ENCODE peak calls at places on chromosomes 13 and 19, in eight cellular contexts. One of them, this sample, is unnamed. For H3K36me3, the result is how much of the 10 kb centered on the place peaks cover.

GRCh38 chr19:18636969-18637629 is at the start of gene KLHL26:
- DNase-seq in adrenal gland: no peak
- DNase-seq in prostate gland: no peak
- DNase-seq in endodermal cell: no peak
- DNase-seq in IMR-90: no peak
- DNase-seq in CD8-positive, alpha-beta memory T cell: no peak
- DNase-seq in cardiac muscle cell: no peak
- DNase-seq in thoracic aorta: no peak
- DNase-seq in this sample: no peak

GRCh38 chr19:52987221-52987620 is 24.5 kb upstream of the ZNF816 start:
- DNase-seq in thoracic aorta: no peak
- DNase-seq in prostate gland: no peak
- DNase-seq in IMR-90: no peak
- DNase-seq in cardiac muscle cell: no peak
- DNase-seq in adrenal gland: no peak
- DNase-seq in endodermal cell: no peak
- DNase-seq in CD8-positive, alpha-beta memory T cell: no peak
- DNase-seq in this sample: no peak

GRCh38 chr19:48341006-48341405 is 15.7 kb downstream of the EMP3 start:
- DNase-seq in thoracic aorta: no peak
- DNase-seq in prostate gland: no peak
- DNase-seq in cardiac muscle cell: no peak
- DNase-seq in IMR-90: peak
- DNase-seq in CD8-positive, alpha-beta memory T cell: no peak
- DNase-seq in adrenal gland: peak
- DNase-seq in endodermal cell: no peak
- DNase-seq in this sample: no peak

GRCh38 chr13:96816261-96816660 is 178.0 kb downstream of the OXGR1 start:
- DNase-seq in CD8-positive, alpha-beta memory T cell: no peak
- DNase-seq in cardiac muscle cell: peak
- DNase-seq in prostate gland: no peak
- DNase-seq in thoracic aorta: peak
- DNase-seq in adrenal gland: peak
- DNase-seq in IMR-90: no peak
- DNase-seq in endodermal cell: no peak
- DNase-seq in this sample: no peak

GRCh38 chr13:30791354-30791921 is 56.1 kb downstream of the ALOX5AP start:
- DNase-seq in cardiac muscle cell: peak
- DNase-seq in IMR-90: peak
- DNase-seq in CD8-positive, alpha-beta memory T cell: no peak
- DNase-seq in prostate gland: no peak
- DNase-seq in thoracic aorta: no peak
- DNase-seq in adrenal gland: no peak
- DNase-seq in endodermal cell: no peak
- DNase-seq in this sample: no peak

GRCh38 chr19:498591-498950 is 2.3 kb downstream of the MADCAM1 start:
- DNase-seq in IMR-90: no peak
- DNase-seq in CD8-positive, alpha-beta memory T cell: no peak
- DNase-seq in thoracic aorta: no peak
- DNase-seq in cardiac muscle cell: no peak
- DNase-seq in adrenal gland: no peak
- DNase-seq in endodermal cell: no peak
- DNase-seq in prostate gland: no peak
- DNase-seq in this sample: no peak

GRCh38 chr13:35191883-35192282 is 249.8 kb downstream of the NBEA start:
- DNase-seq in adrenal gland: no peak
- DNase-seq in endodermal cell: no peak
- DNase-seq in cardiac muscle cell: no peak
- DNase-seq in CD8-positive, alpha-beta memory T cell: no peak
- DNase-seq in IMR-90: no peak
- DNase-seq in thoracic aorta: no peak
- DNase-seq in prostate gland: no peak
- DNase-seq in this sample: no peak

GRCh38 chr13:101433895-101434294 is 17.6 kb upstream of the NALCN start:
- DNase-seq in thoracic aorta: no peak
- DNase-seq in cardiac muscle cell: no peak
- DNase-seq in prostate gland: no peak
- DNase-seq in endodermal cell: no peak
- DNase-seq in CD8-positive, alpha-beta memory T cell: no peak
- DNase-seq in IMR-90: no peak
- DNase-seq in adrenal gland: no peak
- DNase-seq in this sample: no peak

GRCh38 chr13:59531571-59532091 is 632.1 kb downstream of the DIAPH3 start:
- DNase-seq in IMR-90: peak
- DNase-seq in CD8-positive, alpha-beta memory T cell: no peak
- DNase-seq in adrenal gland: peak
- DNase-seq in endodermal cell: peak
- DNase-seq in thoracic aorta: peak
- DNase-seq in prostate gland: peak
- DNase-seq in cardiac muscle cell: peak
- DNase-seq in this sample: peak

GRCh38 chr13:50392977-50393376 is 377.7 kb downstream of the KCNRG start:
- DNase-seq in prostate gland: no peak
- DNase-seq in IMR-90: no peak
- DNase-seq in cardiac muscle cell: no peak
- DNase-seq in endodermal cell: no peak
- DNase-seq in thoracic aorta: no peak
- DNase-seq in adrenal gland: no peak
- DNase-seq in CD8-positive, alpha-beta memory T cell: no peak
- DNase-seq in this sample: no peak

GRCh38 chr19:10961763-10962536 is 1.1 kb downstream of the SMARCA4 start:
- DNase-seq in prostate gland: no peak
- DNase-seq in adrenal gland: no peak
- DNase-seq in cardiac muscle cell: no peak
- DNase-seq in IMR-90: peak
- DNase-seq in thoracic aorta: no peak
- DNase-seq in endodermal cell: no peak
- DNase-seq in CD8-positive, alpha-beta memory T cell: no peak
- DNase-seq in this sample: no peak

GRCh38 chr13:95524270-95524901 is 28.1 kb upstream of the CLDN10 start:
- DNase-seq in cardiac muscle cell: peak
- DNase-seq in thoracic aorta: no peak
- DNase-seq in adrenal gland: no peak
- DNase-seq in IMR-90: no peak
- DNase-seq in endodermal cell: no peak
- DNase-seq in prostate gland: no peak
- DNase-seq in CD8-positive, alpha-beta memory T cell: no peak
- DNase-seq in this sample: no peak

GRCh38 chr19:12982648-12983047 is 12.6 kb upstream of the NFIX start:
- DNase-seq in cardiac muscle cell: no peak
- DNase-seq in endodermal cell: no peak
- DNase-seq in IMR-90: no peak
- DNase-seq in adrenal gland: no peak
- DNase-seq in prostate gland: no peak
- DNase-seq in thoracic aorta: no peak
- DNase-seq in CD8-positive, alpha-beta memory T cell: no peak
- DNase-seq in this sample: no peak

GRCh38 chr13:35714588-35714987 is 238.1 kb upstream of the MAB21L1 start:
- DNase-seq in cardiac muscle cell: no peak
- DNase-seq in CD8-positive, alpha-beta memory T cell: no peak
- DNase-seq in adrenal gland: no peak
- DNase-seq in IMR-90: no peak
- DNase-seq in prostate gland: no peak
- DNase-seq in endodermal cell: peak
- DNase-seq in thoracic aorta: no peak
- DNase-seq in this sample: no peak

GRCh38 chr19:979318-979741 is 4.8 kb upstream of the WDR18 start:
- DNase-seq in endodermal cell: no peak
- DNase-seq in CD8-positive, alpha-beta memory T cell: no peak
- DNase-seq in thoracic aorta: no peak
- DNase-seq in IMR-90: no peak
- DNase-seq in adrenal gland: no peak
- DNase-seq in cardiac muscle cell: no peak
- DNase-seq in prostate gland: no peak
- DNase-seq in this sample: no peak

GRCh38 chr19:16293133-16294085 is 31.2 kb upstream of the KLF2 start:
- DNase-seq in cardiac muscle cell: peak
- DNase-seq in CD8-positive, alpha-beta memory T cell: no peak
- DNase-seq in thoracic aorta: peak
- DNase-seq in IMR-90: peak
- DNase-seq in endodermal cell: no peak
- DNase-seq in adrenal gland: peak
- DNase-seq in prostate gland: peak
- DNase-seq in this sample: peak

GRCh38 chr13:86684402-86684801 is 885.2 kb upstream of the SLITRK6 start:
- DNase-seq in adrenal gland: no peak
- DNase-seq in thoracic aorta: no peak
- DNase-seq in IMR-90: no peak
- DNase-seq in cardiac muscle cell: no peak
- DNase-seq in CD8-positive, alpha-beta memory T cell: no peak
- DNase-seq in endodermal cell: no peak
- DNase-seq in prostate gland: no peak
- DNase-seq in this sample: no peak

DNA sequence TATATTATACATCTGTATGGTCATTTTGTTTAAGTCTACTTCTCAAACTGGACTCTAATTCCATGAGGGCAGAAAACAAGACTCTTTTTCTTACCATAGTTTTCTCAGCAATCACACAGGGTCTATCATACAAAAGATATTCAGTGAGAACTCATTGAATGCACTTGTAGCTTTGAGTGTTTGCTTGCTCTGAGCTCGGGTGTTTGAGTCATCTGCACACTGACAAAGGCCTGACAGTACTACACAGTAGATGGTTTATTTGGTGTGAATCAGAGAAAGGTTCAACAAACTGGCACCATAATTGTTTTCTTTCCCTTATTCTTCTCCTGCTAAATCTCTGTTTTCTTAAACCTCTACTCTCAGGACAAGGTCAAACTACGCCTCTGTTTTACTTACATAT is 586.4 kb downstream of the LMO7 start:
- DNase-seq in IMR-90: peak
- DNase-seq in CD8-positive, alpha-beta memory T cell: no peak
- DNase-seq in prostate gland: no peak
- DNase-seq in thoracic aorta: no peak
- DNase-seq in adrenal gland: no peak
- DNase-seq in endodermal cell: no peak
- DNase-seq in cardiac muscle cell: no peak
- DNase-seq in this sample: no peak
- H3K36me3 ChIP-seq in IMR-90: under half
- H3K36me3 ChIP-seq in CD8-positive, alpha-beta memory T cell: under half
- H3K36me3 ChIP-seq in prostate gland: under half
- H3K36me3 ChIP-seq in thoracic aorta: under half
- H3K36me3 ChIP-seq in adrenal gland: under half
- H3K36me3 ChIP-seq in endodermal cell: under half
- H3K36me3 ChIP-seq in cardiac muscle cell: under half
- H3K36me3 ChIP-seq in this sample: under half

DNA sequence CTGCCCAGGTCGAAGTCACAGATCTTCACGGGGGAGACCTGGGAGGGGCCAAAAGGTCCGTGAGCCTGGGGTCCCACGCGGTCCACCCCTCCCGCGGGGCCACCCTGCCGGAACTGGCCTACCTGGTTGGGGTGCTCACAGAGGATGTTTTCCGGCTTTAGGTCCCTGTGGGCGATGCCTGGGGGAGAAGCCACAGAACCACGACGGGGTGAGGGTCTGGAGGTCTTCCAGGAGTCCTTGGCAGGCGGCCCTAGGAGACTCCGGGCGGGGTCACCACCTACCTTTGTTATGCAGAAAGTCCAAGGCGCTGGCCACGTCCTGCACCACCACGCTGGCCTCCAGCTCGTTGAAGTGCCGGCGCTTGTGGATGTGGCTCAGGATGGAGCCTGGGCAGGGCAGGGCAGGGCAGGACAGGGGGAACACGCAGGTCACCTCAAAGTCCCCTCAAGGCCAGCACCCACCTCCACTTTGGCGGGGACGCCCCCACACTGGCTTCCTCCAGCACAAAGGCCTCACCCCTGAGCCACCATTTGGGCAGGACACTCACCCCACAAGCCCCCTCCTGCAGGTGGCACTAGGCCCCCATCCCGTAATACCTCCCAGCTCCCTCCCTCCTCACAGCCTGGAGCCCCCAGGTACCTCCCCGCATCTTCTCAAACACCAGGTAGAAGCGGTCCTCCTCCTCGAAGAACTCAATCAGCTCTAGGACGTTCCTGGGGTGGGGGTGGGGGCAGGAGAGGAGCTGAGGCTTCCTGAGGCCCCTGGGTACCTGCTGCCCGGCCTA is 8.4 kb downstream of the MKNK2 start:
- DNase-seq in prostate gland: no peak
- DNase-seq in CD8-positive, alpha-beta memory T cell: no peak
- DNase-seq in endodermal cell: no peak
- DNase-seq in IMR-90: no peak
- DNase-seq in adrenal gland: no peak
- DNase-seq in thoracic aorta: no peak
- DNase-seq in cardiac muscle cell: peak
- DNase-seq in this sample: peak
- H3K36me3 ChIP-seq in prostate gland: under half
- H3K36me3 ChIP-seq in CD8-positive, alpha-beta memory T cell: under half
- H3K36me3 ChIP-seq in endodermal cell: under half
- H3K36me3 ChIP-seq in IMR-90: half or more
- H3K36me3 ChIP-seq in adrenal gland: under half
- H3K36me3 ChIP-seq in thoracic aorta: half or more
- H3K36me3 ChIP-seq in cardiac muscle cell: under half
- H3K36me3 ChIP-seq in this sample: under half

GRCh38 chr19:51195616-51196015 is 29.3 kb upstream of the CD33 start:
- DNase-seq in prostate gland: no peak
- DNase-seq in endodermal cell: no peak
- DNase-seq in cardiac muscle cell: no peak
- DNase-seq in IMR-90: no peak
- DNase-seq in adrenal gland: no peak
- DNase-seq in thoracic aorta: no peak
- DNase-seq in CD8-positive, alpha-beta memory T cell: no peak
- DNase-seq in this sample: no peak
- H3K36me3 ChIP-seq in prostate gland: under half
- H3K36me3 ChIP-seq in endodermal cell: under half
- H3K36me3 ChIP-seq in cardiac muscle cell: under half
- H3K36me3 ChIP-seq in IMR-90: under half
- H3K36me3 ChIP-seq in adrenal gland: under half
- H3K36me3 ChIP-seq in thoracic aorta: under half
- H3K36me3 ChIP-seq in CD8-positive, alpha-beta memory T cell: under half
- H3K36me3 ChIP-seq in this sample: under half

GRCh38 chr19:32350492-32350891 is 5.1 kb downstream of the ZNF507 start:
- DNase-seq in CD8-positive, alpha-beta memory T cell: no peak
- DNase-seq in prostate gland: no peak
- DNase-seq in endodermal cell: no peak
- DNase-seq in thoracic aorta: no peak
- DNase-seq in adrenal gland: no peak
- DNase-seq in IMR-90: no peak
- DNase-seq in cardiac muscle cell: no peak
- DNase-seq in this sample: no peak
- H3K36me3 ChIP-seq in CD8-positive, alpha-beta memory T cell: under half
- H3K36me3 ChIP-seq in prostate gland: under half
- H3K36me3 ChIP-seq in endodermal cell: half or more
- H3K36me3 ChIP-seq in thoracic aorta: under half
- H3K36me3 ChIP-seq in adrenal gland: under half
- H3K36me3 ChIP-seq in IMR-90: under half
- H3K36me3 ChIP-seq in cardiac muscle cell: under half
- H3K36me3 ChIP-seq in this sample: under half

DNA sequence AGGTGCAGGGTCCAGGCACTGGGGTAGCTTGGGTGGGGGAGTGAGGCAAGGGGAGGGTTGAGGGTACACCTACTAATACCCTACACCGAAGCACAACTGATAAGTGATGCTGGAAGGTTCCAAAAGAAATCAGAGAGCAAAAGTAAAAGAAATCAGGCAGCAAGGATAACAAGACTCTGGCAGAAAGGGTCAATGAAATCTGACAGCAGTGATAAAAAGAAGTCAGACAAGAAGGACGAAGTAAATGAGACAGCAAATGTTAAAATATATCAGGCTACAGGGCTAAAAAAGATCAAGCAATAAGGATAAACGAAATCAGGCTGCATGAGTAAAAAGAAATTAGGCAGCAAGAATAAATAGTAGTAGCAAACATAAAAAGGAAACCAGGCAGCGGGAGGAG is 4.7 kb downstream of the LRFN3 start:
- DNase-seq in endodermal cell: no peak
- DNase-seq in CD8-positive, alpha-beta memory T cell: no peak
- DNase-seq in adrenal gland: no peak
- DNase-seq in IMR-90: no peak
- DNase-seq in prostate gland: no peak
- DNase-seq in thoracic aorta: no peak
- DNase-seq in cardiac muscle cell: no peak
- DNase-seq in this sample: no peak
- H3K36me3 ChIP-seq in endodermal cell: under half
- H3K36me3 ChIP-seq in CD8-positive, alpha-beta memory T cell: under half
- H3K36me3 ChIP-seq in adrenal gland: under half
- H3K36me3 ChIP-seq in IMR-90: under half
- H3K36me3 ChIP-seq in prostate gland: under half
- H3K36me3 ChIP-seq in thoracic aorta: under half
- H3K36me3 ChIP-seq in cardiac muscle cell: under half
- H3K36me3 ChIP-seq in this sample: under half

This sample was measured in transverse colon.